ENCODE peak calls at places on chromosomes 7 and 10, in six cellular contexts. H, P, I, W, B and S are unnamed samples.

GRCh38 chr7:78863248-78863647 is 590.2 kb downstream of the MAGI2 start:
- DNase-seq in I (no peak), P (no peak), W (no peak), H (no peak), B (no peak), S (no peak)

GRCh38 chr10:62441953-62442352 is 67.8 kb downstream of the ZNF365 start:
- DNase-seq in H (no peak), P (no peak), I (no peak), W (no peak), B (no peak), S (no peak)

GRCh38 chr7:77209479-77210139 is 10.0 kb upstream of the FGL2 start:
- DNase-seq in H (no peak), W (no peak), P (no peak), I (no peak), B (no peak), S (no peak)

GRCh38 chr7:13449460-13449859 is 540.0 kb downstream of the ETV1 start:
- DNase-seq in B (no peak), H (no peak), P (no peak), I (no peak), W (no peak), S (no peak)

GRCh38 chr7:41573017-41573416 is 129.9 kb downstream of the INHBA start:
- DNase-seq in W (no peak), H (no peak), P (no peak), I (no peak), B (no peak), S (no peak)

GRCh38 chr10:43040482-43041256 is 36.2 kb upstream of the RET start:
- DNase-seq in P (no peak), I (no peak), H (peak), W (peak), B (no peak), S (no peak)

GRCh38 chr10:72009430-72010081 is 45.4 kb downstream of the CHST3 start:
- DNase-seq in B (peak), P (peak), I (peak), H (peak), W (peak), S (no peak)

GRCh38 chr7:151018421-151019129 is 5.7 kb downstream of the ATG9B start:
- DNase-seq in W (no peak), I (peak), H (peak), P (no peak), B (no peak), S (no peak)

GRCh38 chr7:151410405-151411390 is 860 bp upstream of the WDR86 start:
- DNase-seq in I (no peak), W (no peak), P (no peak), H (no peak), B (peak), S (no peak)

GRCh38 chr7:127253289-127254162 is 785 bp upstream of the GRM8 start:
- DNase-seq in B (peak), I (peak), W (peak), P (peak), H (peak), S (peak)

GRCh38 chr10:33165911-33166310 is 168.6 kb downstream of the NRP1 start:
- DNase-seq in B (no peak), H (no peak), P (no peak), I (no peak), W (no peak), S (no peak)

GRCh38 chr7:79011921-79012320 is 441.5 kb downstream of the MAGI2 start:
- DNase-seq in B (no peak), H (no peak), W (no peak), I (no peak), P (no peak), S (no peak)

GRCh38 chr7:23012186-23012585 is 1.7 kb downstream of the HYCC1 start:
- DNase-seq in B (no peak), W (no peak), H (no peak), P (no peak), I (no peak), S (no peak)

GRCh38 chr10:112456533-112456932 is 9.5 kb downstream of the VTI1A start:
- DNase-seq in I (no peak), B (no peak), P (no peak), W (no peak), H (no peak), S (no peak)